ENCODE peak calls at places on chromosomes 11 and 22, in seven cellular contexts. G is stomach, C is hepatocyte, U is HL-60, Z is cardiac muscle cell, D is body of pancreas, J is IMR-90. H is an unnamed sample. For H3K27me3, the result is how much of the 10 kb centered on the place peaks cover.

GRCh38 chr11:19328586-19329311 is 88.0 kb upstream of the E2F8 start:
- DNase-seq in J (no peak), C (no peak), G (no peak), D (no peak), U (no peak), Z (no peak), H (no peak)

GRCh38 chr11:130434521-130435223 is 6.3 kb upstream of the ADAMTS8 start:
- DNase-seq in Z (peak), U (peak), C (peak), G (peak), D (peak), J (peak), H (peak)

GRCh38 chr11:113249786-113250185 is 64.6 kb upstream of the TTC12 start:
- DNase-seq in D (no peak), Z (no peak), U (no peak), J (no peak), G (no peak), C (no peak), H (no peak)

GRCh38 chr22:22943521-22944267 is 56.1 kb downstream of the IGLL5 start:
- DNase-seq in U (no peak), C (peak), J (no peak), G (peak), D (no peak), Z (no peak), H (no peak)

GRCh38 chr11:131504199-131504949 is 134.0 kb downstream of the NTM start:
- DNase-seq in G (peak), C (peak), D (no peak), U (no peak), Z (peak), J (no peak), H (peak)

GRCh38 chr11:28606930-28607329 is 498.7 kb downstream of the METTL15 start:
- DNase-seq in Z (no peak), G (no peak), C (no peak), U (no peak), D (no peak), J (no peak), H (no peak)

GRCh38 chr11:9285850-9286587 is 20.9 kb upstream of the DENND5A start:
- DNase-seq in C (no peak), D (no peak), G (no peak), U (no peak), Z (no peak), J (no peak), H (no peak)

GRCh38 chr11:13052130-13052541 is 43.0 kb downstream of the RASSF10 start:
- DNase-seq in J (no peak), G (peak), D (peak), Z (no peak), C (no peak), U (no peak), H (no peak)

GRCh38 chr11:62980133-62980760 is 4.5 kb downstream of the SLC22A6 start:
- DNase-seq in C (peak), J (peak), Z (peak), U (no peak), D (no peak), G (no peak), H (no peak)

GRCh38 chr22:44543781-44544181 is 45.7 kb upstream of the RTL6 start:
- DNase-seq in G (no peak), D (no peak), U (no peak), C (peak), J (no peak), Z (no peak), H (peak)

GRCh38 chr11:59206635-59207034 is 6.1 kb downstream of the MPEG1 start:
- DNase-seq in C (peak), Z (peak), U (peak), D (peak), J (peak), G (peak), H (peak)

GRCh38 chr11:114678125-114679036 is at the start of gene NXPE2:
- DNase-seq in D (no peak), U (no peak), C (peak), Z (no peak), G (no peak), J (peak), H (no peak)

GRCh38 chr22:49763138-49763537 is 64.5 kb downstream of the BRD1 start:
- DNase-seq in G (no peak), C (no peak), D (no peak), U (no peak), Z (no peak), J (no peak), H (no peak)

GRCh38 chr11:50333861-50334260 is 301.2 kb downstream of the OR4C45 start:
- DNase-seq in G (no peak), C (no peak), J (no peak), D (no peak), U (no peak), Z (no peak), H (no peak)

GRCh38 chr11:1163321-1163910 is 5.7 kb downstream of the MUC5AC start:
- DNase-seq in D (no peak), U (no peak), Z (no peak), G (peak), C (no peak), J (no peak), H (no peak)

GRCh38 chr11:40292636-40293585 is 1166.5 kb downstream of the LRRC4C start:
- DNase-seq in Z (no peak), U (no peak), C (peak), D (no peak), G (no peak), J (no peak), H (no peak)

GRCh38 chr11:134385774-134386565 is 26.1 kb downstream of the B3GAT1 start:
- DNase-seq in J (no peak), D (no peak), Z (no peak), U (no peak), G (peak), C (peak), H (no peak)

GRCh38 chr11:82814379-82814778 is 80.7 kb upstream of the FAM181B start:
- DNase-seq in D (no peak), U (no peak), J (no peak), C (no peak), G (no peak), Z (no peak), H (peak)

GRCh38 chr22:49099496-49100124 is 728.1 kb downstream of the BRD1 start:
- DNase-seq in Z (no peak), J (no peak), C (peak), U (no peak), G (no peak), D (peak), H (no peak)

GRCh38 chr11:46455816-46456215 is 64.2 kb upstream of the CHRM4 start:
- DNase-seq in G (no peak), C (no peak), D (no peak), U (no peak), Z (no peak), J (no peak), H (peak)

GRCh38 chr11:108302121-108302785 is 79.4 kb downstream of the ATM start:
- DNase-seq in D (no peak), Z (no peak), C (no peak), U (no peak), G (no peak), J (peak), H (no peak)

GRCh38 chr22:21855715-21856114 is 11.7 kb downstream of the MAPK1 start:
- DNase-seq in J (no peak), C (no peak), G (no peak), U (peak), D (no peak), Z (peak), H (no peak)

GRCh38 chr11:134235399-134235798 is 10.9 kb downstream of the VPS26B start:
- DNase-seq in Z (no peak), C (no peak), J (no peak), U (no peak), G (no peak), D (no peak), H (no peak)

GRCh38 chr11:62921201-62921572 is at the start of gene CHRM1:
- DNase-seq in C (no peak), J (no peak), D (peak), U (no peak), Z (no peak), G (peak), H (no peak)

GRCh38 chr11:115695677-115696451 is 191.6 kb upstream of the CADM1 start:
- DNase-seq in D (no peak), G (no peak), Z (no peak), U (no peak), C (no peak), J (no peak), H (peak)

GRCh38 chr11:122871302-122871701 is 11.3 kb upstream of the JHY start:
- DNase-seq in Z (no peak), J (no peak), C (no peak), U (no peak), G (no peak), D (no peak), H (no peak)

GRCh38 chr11:5689551-5689983 is at the start of gene TRIM22:
- DNase-seq in Z (no peak), C (peak), G (peak), J (peak), U (peak), D (no peak), H (no peak)

GRCh38 chr11:118903204-118904015 is 19.7 kb downstream of the CXCR5 start:
- DNase-seq in D (no peak), J (no peak), C (no peak), G (no peak), Z (no peak), U (no peak), H (no peak)

GRCh38 chr11:23555085-23555484 is 694.8 kb upstream of the CCDC179 start:
- DNase-seq in C (no peak), Z (no peak), U (no peak), D (no peak), G (no peak), J (peak), H (no peak)

GRCh38 chr22:43319661-43320486 is 23.3 kb downstream of the SCUBE1 start:
- DNase-seq in Z (no peak), U (no peak), G (no peak), D (no peak), J (no peak), C (no peak), H (no peak)

GRCh38 chr11:71324788-71325417 is 72.5 kb upstream of the SHANK2 start:
- DNase-seq in G (no peak), U (no peak), D (no peak), J (no peak), Z (no peak), C (no peak), H (no peak)

GRCh38 chr22:49784987-49785614 is 42.6 kb downstream of the BRD1 start:
- DNase-seq in C (no peak), G (no peak), D (no peak), U (no peak), Z (no peak), J (no peak), H (no peak)

GRCh38 chr11:134654161-134654915 is 242.3 kb upstream of the B3GAT1 start:
- DNase-seq in G (peak), U (no peak), Z (no peak), C (no peak), D (no peak), J (no peak), H (no peak)

GRCh38 chr11:130725417-130726233 is 190.7 kb downstream of the SNX19 start:
- DNase-seq in D (no peak), J (peak), U (no peak), C (no peak), Z (peak), G (no peak), H (no peak)

GRCh38 chr11:76443254-76443935 is 1.4 kb upstream of the EMSY start:
- DNase-seq in G (no peak), C (peak), D (no peak), U (no peak), Z (no peak), J (no peak), H (no peak)

GRCh38 chr11:58924230-58924629 is 15.1 kb upstream of the GLYATL1 start:
- DNase-seq in G (no peak), C (no peak), U (no peak), Z (no peak), J (no peak), D (no peak), H (peak)

GRCh38 chr11:131746201-131746600 is 375.8 kb downstream of the NTM start:
- DNase-seq in C (no peak), Z (no peak), J (no peak), D (no peak), G (no peak), U (no peak), H (no peak)

GRCh38 chr11:76471378-76471777 is 26.6 kb downstream of the EMSY start:
- DNase-seq in G (no peak), Z (no peak), C (no peak), U (no peak), J (no peak), D (no peak), H (no peak)

GRCh38 chr22:25148149-25148691 is 51.4 kb upstream of the CRYBB3 start:
- DNase-seq in Z (peak), G (peak), J (no peak), D (peak), C (peak), U (no peak), H (no peak)

GRCh38 chr11:98455500-98456186 is 565.1 kb upstream of the CNTN5 start:
- DNase-seq in J (no peak), G (no peak), C (no peak), Z (no peak), U (no peak), D (no peak), H (no peak)
- TF ChIP-seq CTCF in J (no peak), G (no peak), C (no peak), Z (no peak), U (no peak), D (no peak), H (peak)

DNA sequence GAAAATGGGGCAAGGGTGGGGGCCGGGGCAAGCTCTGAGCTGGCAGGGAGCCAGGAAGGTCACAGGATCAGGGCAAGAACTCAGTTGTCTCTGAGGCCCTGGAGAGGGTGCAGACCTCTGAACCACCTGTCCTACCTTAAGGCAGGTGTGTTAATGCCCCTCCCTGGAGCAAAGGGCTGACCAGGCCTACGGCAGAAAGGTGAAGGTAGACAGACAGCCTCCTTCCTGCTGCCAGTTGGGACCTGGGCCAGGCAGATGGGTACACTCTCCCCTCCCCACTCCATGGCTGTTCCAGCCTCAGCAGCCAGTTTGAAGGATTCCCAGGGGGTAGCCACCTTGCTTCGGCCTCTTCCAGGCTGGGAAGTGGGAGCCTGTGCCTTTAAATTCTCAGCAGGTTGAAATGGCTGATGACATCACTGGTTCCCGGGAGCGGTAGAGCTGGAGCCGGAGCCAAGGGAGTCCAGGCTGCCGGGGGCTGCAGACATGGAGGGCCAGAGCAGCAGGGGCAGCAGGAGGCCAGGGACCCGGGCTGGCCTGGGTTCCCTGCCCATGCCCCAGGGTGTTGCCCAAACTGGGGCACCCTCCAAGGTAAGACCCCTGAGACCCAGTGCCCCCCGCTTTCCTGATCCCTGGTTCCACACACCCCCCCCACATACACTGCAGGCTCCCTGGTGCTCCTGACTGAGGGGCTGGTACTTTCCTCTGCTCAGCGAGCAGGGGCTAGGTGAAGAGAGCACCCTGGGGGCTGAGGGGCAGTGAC is at the start of gene INPP5J:
- DNase-seq in D (peak), G (peak), U (no peak), J (peak), Z (peak), C (peak), H (peak)
- H3K27ac ChIP-seq in D (peak), G (peak), U (no peak), J (no peak), Z (peak), C (peak), H (peak)

DNA sequence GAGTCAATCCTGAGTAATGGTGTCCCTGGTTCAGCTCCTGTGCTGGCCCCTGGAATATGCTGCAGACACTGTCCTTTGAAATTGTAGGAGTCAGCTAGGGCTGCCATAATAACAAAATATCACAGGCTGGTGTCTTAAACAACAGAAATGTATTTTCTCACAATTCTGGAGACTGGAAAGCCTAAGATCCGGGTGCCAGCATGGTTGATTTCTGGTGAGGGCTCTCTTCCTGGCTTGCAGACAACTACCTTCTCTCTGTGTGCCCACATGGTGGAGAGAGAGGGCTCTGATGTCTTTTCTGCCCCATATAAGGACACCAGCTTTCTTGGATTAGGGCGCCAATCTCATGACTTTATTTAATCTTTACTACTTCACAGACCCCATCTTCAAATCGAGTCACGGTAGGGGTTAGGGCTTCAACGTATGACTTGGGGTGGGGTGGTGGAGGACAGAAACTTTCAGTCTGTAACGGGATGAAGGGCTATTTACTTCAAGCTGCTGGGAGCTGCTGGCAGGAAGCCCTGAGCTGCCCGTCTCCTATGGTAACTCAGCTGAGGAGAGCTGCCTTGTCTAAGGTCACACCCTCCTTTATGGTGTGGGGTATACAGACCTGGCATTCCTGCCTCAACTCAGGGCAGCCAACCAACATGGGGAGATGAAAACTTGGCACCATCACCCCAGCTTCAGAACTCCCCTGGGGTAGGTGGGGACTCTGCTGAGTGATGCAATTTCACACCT is 142.9 kb upstream of the ZBED5 start:
- DNase-seq in J (no peak), D (no peak), U (no peak), G (no peak), Z (no peak), C (no peak), H (no peak)
- H3K27me3 ChIP-seq in J (under half), D (under half), U (under half), G (under half), Z (under half), C (under half), H (under half)

GRCh38 chr22:28742562-28742962 is 723 bp downstream of the HSCB start:
- DNase-seq in Z (no peak), U (no peak), J (no peak), D (no peak), G (no peak), C (no peak), H (no peak)

GRCh38 chr22:28741200-28741757 is 341 bp downstream of the CHEK2 start:
- DNase-seq in D (no peak), J (no peak), U (no peak), C (no peak), Z (peak), G (no peak), H (peak)

GRCh38 chr22:28743852-28744251 is 2.0 kb downstream of the HSCB start:
- DNase-seq in U (no peak), C (no peak), G (no peak), D (no peak), Z (no peak), J (no peak), H (no peak)

GRCh38 chr22:28736296-28737155 is 5.1 kb downstream of the CHEK2 start:
- DNase-seq in C (no peak), D (no peak), J (no peak), Z (no peak), U (no peak), G (no peak), H (no peak)

DNA sequence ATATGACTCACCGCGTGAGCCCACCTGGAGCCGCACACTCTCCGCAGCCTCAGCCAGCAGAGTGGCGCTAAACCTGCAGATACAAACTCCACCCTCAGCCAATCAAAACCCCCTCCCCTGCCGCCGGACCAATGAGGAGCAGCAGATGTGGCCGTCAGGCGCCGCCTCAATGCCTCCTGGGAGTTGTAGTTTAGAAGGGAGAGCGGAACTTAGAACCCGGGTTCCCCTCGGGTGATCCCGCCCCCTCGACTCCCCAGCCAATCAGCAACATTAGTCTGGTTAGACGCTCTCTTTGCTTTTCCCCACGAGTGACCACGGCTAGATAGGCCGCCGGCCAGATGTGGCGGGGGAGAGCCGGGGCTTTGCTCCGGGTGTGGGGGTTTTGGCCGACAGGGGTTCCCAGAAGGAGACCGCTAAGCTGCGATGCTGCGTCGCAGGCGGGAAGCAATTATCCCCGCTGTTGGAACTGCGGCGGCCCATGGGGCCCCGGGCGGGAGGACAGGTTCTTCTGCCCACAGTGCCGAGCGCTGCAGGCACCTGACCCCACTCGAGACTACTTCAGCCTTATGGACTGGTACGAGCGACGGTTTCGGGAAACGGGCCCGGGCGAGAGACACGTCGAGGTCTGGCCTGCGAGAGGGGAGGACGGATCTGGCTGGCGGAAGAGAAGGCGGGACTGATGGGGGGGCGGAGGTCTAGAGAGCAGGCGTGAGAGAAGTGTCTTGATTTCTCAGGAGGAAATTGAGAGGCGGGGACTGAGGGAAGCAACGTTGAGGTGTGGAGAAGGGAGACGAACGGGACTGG is at the start of the genes CHEK2 and HSCB:
- DNase-seq in G (peak), U (peak), C (peak), J (peak), Z (peak), D (peak), H (peak)
- TF ChIP-seq CTCF in G (no peak), U (no peak), C (no peak), J (no peak), Z (peak), D (peak), H (no peak)

GRCh38 chr11:35206616-35207015 is 67.6 kb downstream of the CD44 start:
- DNase-seq in D (no peak), Z (no peak), C (no peak), U (no peak), J (no peak), G (no peak), H (no peak)
- H3K27ac ChIP-seq in D (no peak), Z (no peak), C (no peak), U (no peak), J (no peak), G (no peak), H (no peak)

GRCh38 chr11:45414082-45414481 is 127.9 kb upstream of the SYT13 start:
- DNase-seq in D (no peak), G (no peak), Z (no peak), J (no peak), U (no peak), C (no peak), H (no peak)
- H3K27me3 ChIP-seq in D (under half), G (under half), Z (under half), J (under half), U (under half), C (under half), H (under half)

GRCh38 chr11:87281496-87281895 is 243.8 kb downstream of the TMEM135 start:
- DNase-seq in C (peak), D (no peak), J (peak), U (no peak), Z (no peak), G (no peak), H (no peak)
- TF ChIP-seq CTCF in C (peak), D (peak), J (peak), U (no peak), Z (peak), G (no peak), H (no peak)

GRCh38 chr11:27465629-27466028 is 7.0 kb downstream of the LGR4 start:
- DNase-seq in U (no peak), G (no peak), C (no peak), D (no peak), J (no peak), Z (no peak), H (no peak)
- H3K27ac ChIP-seq in U (no peak), G (peak), C (peak), D (peak), J (no peak), Z (peak), H (no peak)

H was measured in WERI-Rb-1.